ENCODE peak calls at places on chromosomes 6 and 20, in ten cellular contexts. I is endothelial cell of umbilical vein, X is fibroblast of lung, P is HCT116, G is H9, B is GM12878, V is PC-3, L is astrocyte, A is IMR-90, W is MM.1S. K is an unnamed sample.

GRCh38 chr6:151236668-151237401 is 2.9 kb upstream of the AKAP12 start:
- DNase-seq in P (no peak), X (no peak), G (no peak), B (no peak), A (no peak), I (no peak), L (no peak), W (no peak), V (no peak), K (no peak)

GRCh38 chr6:112296122-112296521 is 41.8 kb upstream of the LAMA4 start:
- DNase-seq in P (peak), I (peak), X (peak), W (no peak), G (peak), B (no peak), A (peak), V (peak), L (peak), K (peak)

GRCh38 chr6:106112446-106112845 is 26.3 kb downstream of the PRDM1 start:
- DNase-seq in P (no peak), B (no peak), X (no peak), V (peak), A (peak), G (no peak), L (no peak), I (no peak), W (no peak), K (no peak)

GRCh38 chr6:167350322-167350721 is 25.4 kb downstream of the TTLL2 start:
- DNase-seq in I (no peak), X (no peak), G (no peak), A (no peak), L (no peak), B (no peak), V (no peak), P (no peak), W (no peak), K (no peak)

GRCh38 chr20:36573798-36574277 is 441 bp downstream of the TGIF2 start:
- DNase-seq in V (no peak), X (no peak), B (no peak), G (no peak), L (no peak), P (no peak), W (peak), I (peak), A (no peak), K (peak)

GRCh38 chr6:166745801-166746668 is 119.0 kb upstream of the RPS6KA2 start:
- DNase-seq in W (no peak), I (no peak), A (no peak), L (no peak), G (no peak), V (no peak), P (no peak), B (no peak), X (no peak), K (no peak)

GRCh38 chr6:87244380-87244779 is 78.0 kb upstream of the SMIM8 start:
- DNase-seq in X (peak), G (no peak), L (no peak), W (no peak), I (no peak), V (no peak), B (no peak), A (peak), P (no peak), K (no peak)

GRCh38 chr6:143745160-143746133 is 67.7 kb downstream of the PHACTR2 start:
- DNase-seq in L (peak), G (peak), P (peak), B (no peak), I (peak), V (peak), X (peak), W (no peak), A (peak), K (no peak)

GRCh38 chr20:23782366-23782983 is 31.7 kb upstream of the CST1 start:
- DNase-seq in G (peak), L (no peak), P (no peak), B (no peak), W (peak), A (peak), X (peak), I (peak), V (peak), K (peak)

GRCh38 chr20:63085087-63085861 is 78.5 kb upstream of the BHLHE23 start:
- DNase-seq in L (no peak), A (no peak), V (no peak), B (no peak), G (peak), X (no peak), P (no peak), W (no peak), I (no peak), K (no peak)

GRCh38 chr6:7413151-7413823 is 23.7 kb downstream of the RIOK1 start:
- DNase-seq in L (no peak), G (no peak), W (no peak), X (no peak), A (no peak), P (no peak), I (no peak), B (no peak), V (no peak), K (no peak)

GRCh38 chr6:71294121-71294523 is 5.5 kb downstream of the OGFRL1 start:
- DNase-seq in P (no peak), I (peak), X (peak), W (no peak), V (peak), B (no peak), A (peak), G (no peak), L (peak), K (no peak)

GRCh38 chr6:112786801-112787200 is 439.7 kb downstream of the RFPL4B start:
- DNase-seq in I (no peak), W (no peak), B (no peak), G (no peak), P (no peak), V (no peak), A (no peak), L (peak), X (no peak), K (no peak)

GRCh38 chr6:34059136-34059731 is 86.7 kb downstream of the GRM4 start:
- DNase-seq in L (no peak), A (no peak), W (no peak), P (no peak), B (no peak), X (no peak), G (no peak), I (no peak), V (no peak), K (no peak)

GRCh38 chr20:57493091-57493615 is 31.8 kb downstream of the CTCFL start:
- DNase-seq in L (no peak), G (no peak), P (no peak), B (no peak), A (no peak), X (no peak), I (no peak), W (no peak), V (no peak), K (no peak)

GRCh38 chr6:87628881-87629280 is 38.9 kb downstream of the ORC3 start:
- DNase-seq in P (no peak), B (no peak), I (no peak), V (no peak), L (peak), G (no peak), X (peak), A (peak), W (peak), K (no peak)

GRCh38 chr6:84773431-84774173 is 9.2 kb upstream of the TBX18 start:
- DNase-seq in A (no peak), I (peak), G (peak), V (no peak), P (no peak), W (peak), B (no peak), L (no peak), X (no peak), K (peak)

GRCh38 chr6:55953384-55953783 is 78.0 kb upstream of the BMP5 start:
- DNase-seq in G (no peak), P (peak), X (peak), B (no peak), L (peak), W (no peak), I (peak), A (peak), V (peak), K (peak)

GRCh38 chr6:163764565-163764964 is 350.0 kb downstream of the QKI start:
- DNase-seq in I (no peak), V (no peak), G (no peak), P (no peak), L (no peak), B (no peak), A (peak), X (no peak), W (no peak), K (no peak)

GRCh38 chr6:73797861-73798260 is 101.9 kb downstream of the CD109 start:
- DNase-seq in G (no peak), P (no peak), X (no peak), V (no peak), I (no peak), B (no peak), W (no peak), A (peak), L (no peak), K (no peak)

GRCh38 chr6:138517635-138518034 is 18.3 kb upstream of the NHSL1 start:
- DNase-seq in G (peak), V (peak), P (peak), B (no peak), L (no peak), I (peak), X (peak), W (peak), A (peak), K (peak)

GRCh38 chr6:36126553-36127458 is 3.5 kb upstream of the MAPK13 start:
- DNase-seq in P (no peak), G (no peak), V (no peak), L (peak), W (no peak), B (no peak), I (peak), X (no peak), A (peak), K (peak)

GRCh38 chr6:116387374-116387773 is 16.6 kb downstream of the DSE start:
- DNase-seq in A (peak), I (peak), B (no peak), W (peak), G (no peak), V (peak), X (peak), L (peak), P (peak), K (peak)

GRCh38 chr6:6466967-6467761 is 121.4 kb upstream of the LY86 start:
- DNase-seq in L (no peak), X (no peak), G (no peak), B (no peak), I (no peak), P (no peak), A (no peak), W (no peak), V (peak), K (peak)

GRCh38 chr6:79756496-79756895 is 125.4 kb downstream of the SH3BGRL2 start:
- DNase-seq in B (no peak), A (no peak), P (no peak), V (no peak), G (no peak), L (no peak), X (no peak), W (no peak), I (peak), K (no peak)

GRCh38 chr6:116217069-116217468 is 36.8 kb downstream of the TSPYL4 start:
- DNase-seq in A (peak), X (peak), I (peak), L (peak), W (peak), P (peak), V (peak), B (no peak), G (no peak), K (peak)

GRCh38 chr6:32761548-32761947 is 1.8 kb downstream of the HLA-DQB2 start:
- DNase-seq in V (no peak), A (no peak), G (no peak), W (no peak), L (no peak), I (no peak), B (no peak), P (no peak), X (no peak), K (no peak)

GRCh38 chr6:71533939-71534379 is 245.3 kb downstream of the OGFRL1 start:
- DNase-seq in A (peak), X (peak), B (no peak), W (no peak), L (no peak), G (no peak), P (peak), V (peak), I (peak), K (no peak)

GRCh38 chr6:35295036-35295435 is 2.6 kb upstream of the DEF6 start:
- DNase-seq in B (no peak), W (no peak), I (no peak), G (no peak), A (no peak), L (no peak), P (no peak), V (no peak), X (no peak), K (no peak)

GRCh38 chr6:150723056-150723658 is 123.5 kb downstream of the PLEKHG1 start:
- DNase-seq in X (peak), G (no peak), P (no peak), W (no peak), V (no peak), A (no peak), I (no peak), L (no peak), B (no peak), K (no peak)

GRCh38 chr6:44234101-44235090 is 11.0 kb downstream of the SLC29A1 start:
- DNase-seq in V (peak), G (peak), P (no peak), W (no peak), X (peak), A (peak), I (peak), B (no peak), L (peak), K (peak)

GRCh38 chr6:108541843-108542795 is 18.6 kb upstream of the FOXO3 start:
- DNase-seq in L (peak), W (peak), I (peak), B (no peak), A (peak), G (peak), V (peak), X (peak), P (peak), K (peak)

GRCh38 chr6:32799168-32799567 is 17.6 kb downstream of the HLA-DOB start:
- DNase-seq in B (no peak), G (no peak), A (no peak), L (no peak), V (no peak), X (no peak), I (no peak), W (no peak), P (no peak), K (no peak)

GRCh38 chr6:21527731-21528130 is 65.8 kb upstream of the SOX4 start:
- DNase-seq in I (no peak), V (peak), B (no peak), P (no peak), L (no peak), A (no peak), W (no peak), X (no peak), G (no peak), K (no peak)

GRCh38 chr6:2203264-2203663 is 42.1 kb downstream of the GMDS start:
- DNase-seq in X (no peak), I (peak), B (no peak), G (no peak), L (no peak), W (no peak), P (no peak), A (no peak), V (no peak), K (no peak)

DNA sequence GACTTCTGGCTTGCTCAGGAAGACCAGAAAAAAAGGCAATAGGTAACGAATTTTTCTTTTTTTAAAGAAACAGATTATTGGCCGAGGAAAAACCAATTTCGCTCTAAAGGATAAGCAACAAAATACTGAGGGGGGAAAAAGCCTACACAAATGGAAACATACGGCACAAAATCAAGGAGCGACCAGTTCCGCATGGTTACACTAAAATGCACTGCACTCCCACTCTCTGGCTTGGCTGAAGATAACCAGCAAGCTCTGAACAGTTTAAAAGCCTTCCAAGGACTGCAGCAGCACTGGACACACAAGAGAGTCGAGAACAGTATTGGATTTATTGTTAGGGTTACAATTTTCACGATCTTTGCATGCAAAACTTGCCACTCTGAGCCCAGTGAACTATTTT is 881 bp upstream of the MAP7 start:
- DNase-seq in L (no peak), B (no peak), I (no peak), P (no peak), G (no peak), V (no peak), X (no peak), A (no peak), W (no peak), K (peak)
- H3K9ac ChIP-seq in L (no peak), B (no peak), I (no peak), P (peak), G (peak), V (peak), X (no peak), A (no peak), W (no peak), K (peak)

GRCh38 chr6:107114872-107115694 is at the start of gene BEND3:
- DNase-seq in G (no peak), X (no peak), L (no peak), W (peak), P (no peak), B (no peak), I (no peak), V (peak), A (no peak), K (peak)

GRCh38 chr6:107115695-107116327 is 496 bp upstream of the BEND3 start:
- DNase-seq in G (peak), W (peak), X (no peak), V (peak), I (peak), L (no peak), A (no peak), B (no peak), P (no peak), K (peak)

GRCh38 chr6:107118976-107119375 is 3.7 kb upstream of the BEND3 start:
- DNase-seq in V (no peak), A (no peak), B (no peak), G (no peak), W (no peak), I (no peak), X (no peak), P (no peak), L (no peak), K (no peak)

GRCh38 chr6:107116328-107116892 is 1.1 kb upstream of the BEND3 start:
- DNase-seq in A (no peak), G (peak), L (no peak), P (no peak), B (no peak), V (peak), W (peak), I (peak), X (no peak), K (peak)

GRCh38 chr6:107116923-107117417 is 1.7 kb upstream of the BEND3 start:
- DNase-seq in P (no peak), V (no peak), W (no peak), G (no peak), B (no peak), L (no peak), A (no peak), X (no peak), I (no peak), K (no peak)
- TF ChIP-seq CTCF in P (no peak), V (no peak), W (no peak), G (no peak), B (no peak), L (no peak), A (no peak), X (no peak), I (no peak), K (no peak)

GRCh38 chr6:41679696-41680095 is 41.4 kb downstream of the MDFI start:
- DNase-seq in I (no peak), V (no peak), B (no peak), L (no peak), W (no peak), A (no peak), X (no peak), P (no peak), G (no peak), K (no peak)
- H3K9ac ChIP-seq in I (no peak), V (no peak), B (no peak), L (no peak), W (no peak), A (no peak), X (no peak), P (no peak), G (no peak), K (no peak)

DNA sequence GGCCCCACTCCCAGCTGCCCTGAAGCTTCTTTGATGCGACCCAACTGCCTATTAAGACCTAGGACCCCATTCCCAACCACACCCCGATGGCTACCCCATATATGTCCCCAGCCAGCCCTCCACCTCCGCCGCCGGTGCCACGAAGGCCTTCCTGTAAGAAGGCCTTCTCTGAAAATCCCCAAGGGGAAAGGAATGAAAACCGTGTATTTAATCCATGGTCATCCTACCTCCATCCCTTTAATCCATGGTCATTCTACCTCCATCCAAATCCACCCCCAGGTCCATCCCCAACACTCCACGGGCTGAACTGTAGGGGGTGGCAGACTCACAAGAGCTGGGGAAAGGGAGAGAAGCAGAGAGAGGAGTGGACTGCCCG is 545 bp upstream of the VSX1 start:
- DNase-seq in V (no peak), X (no peak), L (no peak), B (no peak), P (no peak), A (no peak), I (no peak), G (peak), W (no peak), K (no peak)
- TF ChIP-seq CTCF in V (no peak), X (no peak), L (no peak), B (no peak), P (no peak), A (no peak), I (no peak), G (peak), W (no peak), K (no peak)

GRCh38 chr6:57027301-57027700 is 19.2 kb upstream of the KIAA1586 start:
- DNase-seq in G (no peak), V (peak), I (no peak), P (no peak), B (no peak), L (no peak), W (no peak), A (no peak), X (no peak), K (no peak)

GRCh38 chr6:57029213-57029612 is 17.3 kb upstream of the KIAA1586 start:
- DNase-seq in L (no peak), G (no peak), X (no peak), V (peak), P (no peak), W (no peak), B (no peak), A (no peak), I (no peak), K (no peak)

GRCh38 chr6:57024321-57024720 is 22.2 kb upstream of the KIAA1586 start:
- DNase-seq in V (no peak), B (no peak), P (no peak), L (no peak), I (no peak), A (no peak), X (no peak), W (no peak), G (no peak), K (no peak)

GRCh38 chr6:57021086-57021720 is 25.3 kb upstream of the KIAA1586 start:
- DNase-seq in W (peak), V (peak), L (peak), G (no peak), B (no peak), X (peak), I (peak), A (peak), P (peak), K (peak)

DNA sequence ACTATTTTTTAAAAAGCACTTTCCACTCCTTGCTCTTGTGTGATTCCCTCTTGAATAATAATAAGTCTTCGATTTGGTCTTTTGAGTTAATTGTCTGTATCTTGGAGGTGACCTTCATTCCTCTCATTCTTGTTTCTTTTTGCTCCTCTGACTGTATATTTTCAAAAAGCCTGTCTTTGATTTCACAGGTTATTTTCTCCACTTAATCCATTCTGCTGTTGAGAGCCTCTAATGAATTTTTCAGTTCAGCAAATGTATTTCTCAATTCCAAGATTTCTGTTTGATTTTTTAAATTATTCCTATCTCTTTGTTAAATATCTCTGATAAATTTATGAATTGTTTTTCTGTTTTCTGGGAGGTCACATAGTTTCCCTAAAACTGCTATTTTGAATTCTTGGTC is 21.7 kb upstream of the KIAA1586 start:
- DNase-seq in P (no peak), A (no peak), G (no peak), I (no peak), V (no peak), L (no peak), B (no peak), X (no peak), W (no peak), K (no peak)
- H3K9ac ChIP-seq in P (no peak), A (no peak), G (no peak), I (no peak), V (no peak), L (no peak), B (no peak), X (no peak), W (no peak), K (no peak)

K was measured in mammary epithelial cell.